ENCODE peak calls at places on chromosomes 16 and 17, in six cellular contexts. M is adrenal gland, C is fibroblast of pulmonary artery, R is mucosa of descending colon, F is bronchial epithelial cell, O is Caco-2. Y is an unnamed sample.

GRCh38 chr17:31900877-31901276 is 631 bp downstream of the UTP6 start:
- DNase-seq in M (no peak), C (peak; percentile 30), R (no peak), F (peak; percentile 54), O (peak; percentile 13), Y (peak; percentile 33)

GRCh38 chr17:61733021-61733420 is 130.3 kb downstream of the BRIP1 start:
- DNase-seq in M (no peak), C (no peak), R (no peak), F (no peak), O (no peak), Y (no peak)

GRCh38 chr17:10169274-10169673 is 29.1 kb downstream of the GAS7 start:
- DNase-seq in M (no peak), C (no peak), R (no peak), F (no peak), O (no peak), Y (no peak)

GRCh38 chr17:8384801-8385335 is 1.9 kb upstream of the RPL26 start:
- DNase-seq in M (no peak), C (peak; percentile 84), R (no peak), F (peak; percentile 73), O (peak; percentile 48), Y (no peak)

GRCh38 chr17:29948460-29949185 is 7.2 kb downstream of the EFCAB5 start:
- DNase-seq in M (no peak), C (no peak), R (no peak), F (no peak), O (no peak), Y (no peak)

GRCh38 chr17:47994714-47995113 is 23.8 kb downstream of the CDK5RAP3 start:
- DNase-seq in M (no peak), C (no peak), R (no peak), F (no peak), O (no peak), Y (no peak)

GRCh38 chr17:19718041-19718612 is 1.7 kb upstream of the SLC47A2 start:
- DNase-seq in M (no peak), C (no peak), R (no peak), F (no peak), O (no peak), Y (no peak)

GRCh38 chr16:86411878-86412277 is 98.4 kb upstream of the FOXF1 start:
- DNase-seq in M (no peak), C (no peak), R (no peak), F (no peak), O (no peak), Y (no peak)

GRCh38 chr16:29007865-29008593 is 23.2 kb downstream of the LAT start:
- DNase-seq in M (no peak), C (peak; percentile 78), R (no peak), F (peak; percentile 29), O (no peak), Y (peak; percentile 53)

GRCh38 chr16:53549970-53550406 is 47.0 kb upstream of the AKTIP start:
- DNase-seq in M (peak; percentile 74), C (peak; percentile 89), R (peak; percentile 46), F (peak; percentile 62), O (peak; percentile 82), Y (peak; percentile 81)

GRCh38 chr16:49663081-49664057 is 192.5 kb downstream of the ZNF423 start:
- DNase-seq in M (peak; percentile 19), C (no peak), R (peak; percentile 34), F (no peak), O (no peak), Y (no peak)

GRCh38 chr17:76131692-76132573 is 9.1 kb downstream of the FOXJ1 start:
- DNase-seq in M (no peak), C (no peak), R (no peak), F (peak; percentile 61), O (peak; percentile 40), Y (peak; percentile 85)

GRCh38 chr16:21159281-21159951 is 942 bp downstream of the LDAF1 start:
- DNase-seq in M (peak; percentile 28), C (no peak), R (peak; percentile 75), F (peak; percentile 68), O (peak; percentile 59), Y (peak; percentile 27)

GRCh38 chr17:75496005-75496404 is 19.3 kb downstream of the CASKIN2 start:
- DNase-seq in M (no peak), C (no peak), R (no peak), F (no peak), O (no peak), Y (no peak)

GRCh38 chr17:75834279-75834920 is 9.8 kb downstream of the UNC13D start:
- DNase-seq in M (no peak), C (no peak), R (no peak), F (no peak), O (no peak), Y (no peak)

GRCh38 chr16:58020628-58021521 is 4.7 kb upstream of the MMP15 start:
- DNase-seq in M (peak; percentile 67), C (peak; percentile 59), R (peak; percentile 71), F (peak; percentile 48), O (peak; percentile 80), Y (peak; percentile 54)

GRCh38 chr17:45784583-45785372 is 658 bp downstream of the CRHR1 start:
- DNase-seq in M (peak; percentile 29), C (no peak), R (peak; percentile 27), F (no peak), O (peak; percentile 47), Y (no peak)

GRCh38 chr17:49344914-49345313 is 17.1 kb downstream of the ZNF652 start:
- DNase-seq in M (no peak), C (peak; percentile 41), R (no peak), F (no peak), O (no peak), Y (no peak)

GRCh38 chr16:87472142-87472778 is 20.6 kb downstream of the ZCCHC14 start:
- DNase-seq in M (no peak), C (no peak), R (no peak), F (no peak), O (no peak), Y (no peak)

GRCh38 chr17:15285466-15285865 is 20.3 kb upstream of the PMP22 start:
- DNase-seq in M (no peak), C (no peak), R (no peak), F (no peak), O (no peak), Y (no peak)

GRCh38 chr17:1042486-1042885 is 45.6 kb downstream of the TIMM22 start:
- DNase-seq in M (no peak), C (no peak), R (no peak), F (no peak), O (no peak), Y (no peak)

GRCh38 chr16:85227924-85228462 is 115.7 kb upstream of the CIBAR2 start:
- DNase-seq in M (peak; percentile 68), C (peak; percentile 67), R (no peak), F (peak; percentile 38), O (no peak), Y (no peak)

GRCh38 chr16:679808-680624 is at the start of gene STUB1:
- DNase-seq in M (peak; percentile 91), C (peak; percentile 87), R (peak; percentile 93), F (peak; percentile 61), O (peak; percentile 93), Y (peak; percentile 81)

GRCh38 chr17:17412331-17412730 is 64.5 kb upstream of the MED9 start:
- DNase-seq in M (no peak), C (peak; percentile 71), R (no peak), F (peak; percentile 73), O (no peak), Y (peak; percentile 36)

GRCh38 chr16:85245307-85246172 is 133.3 kb upstream of the CIBAR2 start:
- DNase-seq in M (peak; percentile 65), C (peak; percentile 82), R (peak; percentile 52), F (peak; percentile 25), O (peak; percentile 83), Y (peak; percentile 62)

GRCh38 chr17:40490289-40490853 is 11.1 kb downstream of the TNS4 start:
- DNase-seq in M (peak; percentile 37), C (peak; percentile 78), R (peak; percentile 63), F (peak; percentile 82), O (no peak), Y (peak; percentile 93)

GRCh38 chr17:519450-520212 is 167.0 kb upstream of the RPH3AL start:
- DNase-seq in M (no peak), C (no peak), R (no peak), F (no peak), O (no peak), Y (no peak)

GRCh38 chr17:1197781-1198490 is 18.2 kb upstream of the ABR start:
- DNase-seq in M (peak; percentile 83), C (peak; percentile 63), R (peak; percentile 76), F (no peak), O (no peak), Y (no peak)

GRCh38 chr16:852451-853185 is 52.1 kb upstream of the GNG13 start:
- DNase-seq in M (no peak), C (no peak), R (no peak), F (no peak), O (no peak), Y (no peak)

DNA sequence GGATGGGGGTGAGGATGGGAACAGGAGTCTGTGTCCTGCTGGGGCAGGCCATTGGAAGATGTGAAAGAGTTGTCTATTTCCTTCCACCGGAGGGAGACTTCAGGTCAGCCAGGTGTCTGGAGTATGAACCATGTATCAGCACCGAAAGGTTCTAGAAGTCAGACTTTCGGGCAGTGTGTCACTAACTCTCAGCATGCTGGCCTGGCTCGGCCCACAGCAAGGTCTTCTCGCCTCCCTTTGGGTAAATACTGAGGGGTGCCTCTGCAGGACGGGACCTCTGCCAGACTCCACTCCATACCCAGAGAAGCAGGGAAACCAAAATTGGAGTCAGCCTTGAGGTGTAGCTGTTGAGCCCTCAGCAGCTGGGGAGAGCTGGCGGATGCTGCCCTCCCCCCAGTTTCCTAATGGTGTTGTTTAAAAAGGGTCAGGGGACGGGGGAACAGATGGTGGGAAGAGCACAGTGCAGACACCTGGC is 507 bp downstream of the CIITA start:
- DNase-seq in M (no peak), C (no peak), R (no peak), F (no peak), O (peak; percentile 13), Y (no peak)
- TF ChIP-seq CTCF in M (no peak), C (no peak), R (no peak), F (no peak), O (no peak), Y (no peak)

DNA sequence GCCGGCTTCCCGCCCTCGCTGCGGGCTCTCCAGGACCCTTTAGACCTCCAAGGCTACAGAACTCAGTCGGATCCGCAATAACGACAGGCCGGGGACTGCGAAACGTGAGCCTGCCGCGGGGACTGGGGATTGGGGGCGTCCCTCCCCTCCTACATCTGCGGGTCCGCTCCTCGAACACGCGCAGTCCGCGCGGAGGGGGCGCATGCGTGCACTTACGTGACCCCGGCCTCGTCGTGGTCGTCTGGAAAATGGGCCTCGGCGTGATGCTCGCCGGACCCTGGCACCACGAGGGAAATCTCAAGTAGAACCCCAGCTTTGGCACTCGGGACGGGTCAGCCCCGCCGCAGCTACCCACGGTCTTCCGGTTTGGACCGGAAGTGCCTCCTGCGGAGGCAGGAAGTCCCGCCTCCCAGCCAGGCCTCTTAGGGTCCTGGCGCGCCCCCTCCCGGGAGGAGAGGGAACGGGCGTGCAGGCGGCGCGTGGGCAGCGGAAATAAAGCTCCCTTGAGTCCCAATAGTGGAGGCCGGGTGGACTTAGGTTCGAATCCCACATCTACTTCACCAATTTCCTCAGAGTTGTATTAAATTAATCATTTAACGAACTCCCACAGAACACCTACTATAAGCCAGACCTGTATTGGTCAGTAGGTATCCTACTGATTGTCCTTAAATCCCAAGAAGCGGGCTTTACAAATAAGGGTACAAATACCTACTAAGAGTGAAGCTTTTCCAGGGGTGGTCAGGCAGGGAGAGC is at the start of gene TAF1C:
- DNase-seq in M (peak; percentile 93), C (peak; percentile 97), R (peak; percentile 94), F (peak; percentile 84), O (peak; percentile 96), Y (peak; percentile 92)
- TF ChIP-seq CTCF in M (peak; percentile 91), C (peak; percentile 82), R (peak; percentile 97), F (peak; percentile 97), O (peak; percentile 97), Y (peak; percentile 89)

GRCh38 chr17:42798383-42799380 is at the start of the genes CNTD1 and COA3:
- DNase-seq in M (peak; percentile 79), C (peak; percentile 86), R (peak; percentile 93), F (peak; percentile 67), O (peak; percentile 93), Y (peak; percentile 86)
- TF ChIP-seq CTCF in M (no peak), C (no peak), R (no peak), F (peak; percentile 17), O (no peak), Y (no peak)

GRCh38 chr17:56244268-56244890 is 91.1 kb downstream of the ANKFN1 start:
- DNase-seq in M (no peak), C (no peak), R (no peak), F (no peak), O (peak; percentile 2), Y (no peak)
- TF ChIP-seq CTCF in M (no peak), C (no peak), R (no peak), F (no peak), O (no peak), Y (no peak)

Y was measured in MCF 10A.